ENCODE peak calls at places on chromosomes 7 and 10, in five cellular contexts. P is thoracic aorta, T is breast epithelium, I is HFF-Myc, O is right cardiac atrium. D is an unnamed sample.

GRCh38 chr7:115356139-115356746 is 434.3 kb downstream of the MDFIC start:
- DNase-seq in P (no peak), T (no peak), I (no peak), O (no peak), D (no peak)

GRCh38 chr7:92797693-92798092 is 38.7 kb downstream of the CDK6 start:
- DNase-seq in P (no peak), T (no peak), I (no peak), O (peak), D (no peak)

GRCh38 chr7:128867842-128868623 is 5.4 kb downstream of the ATP6V1F start:
- DNase-seq in P (no peak), T (no peak), I (no peak), O (no peak), D (no peak)

GRCh38 chr10:96960872-96961271 is 128.8 kb downstream of the LCOR start:
- DNase-seq in P (no peak), T (no peak), I (no peak), O (no peak), D (no peak)

GRCh38 chr7:78220754-78221153 is 422.2 kb downstream of the PHTF2 start:
- DNase-seq in P (no peak), T (no peak), I (no peak), O (no peak), D (no peak)

GRCh38 chr10:25405871-25406270 is 231.1 kb downstream of the GPR158 start:
- DNase-seq in P (no peak), T (no peak), I (no peak), O (no peak), D (no peak)

GRCh38 chr7:36180121-36180520 is 27.1 kb downstream of the EEPD1 start:
- DNase-seq in P (no peak), T (no peak), I (no peak), O (no peak), D (no peak)

GRCh38 chr7:26704786-26705185 is 159.6 kb downstream of the SKAP2 start:
- DNase-seq in P (no peak), T (no peak), I (no peak), O (no peak), D (no peak)

GRCh38 chr10:2978111-2978510 is 89.2 kb upstream of the PFKP start:
- DNase-seq in P (no peak), T (no peak), I (no peak), O (no peak), D (no peak)

GRCh38 chr7:132430466-132430862 is 145.8 kb downstream of the PLXNA4 start:
- DNase-seq in P (no peak), T (no peak), I (no peak), O (no peak), D (no peak)

GRCh38 chr7:124027236-124027635 is 5.6 kb downstream of the TMEM229A start:
- DNase-seq in P (no peak), T (no peak), I (no peak), O (no peak), D (no peak)

GRCh38 chr7:2107386-2108085 is 125.2 kb downstream of the MAD1L1 start:
- DNase-seq in P (no peak), T (no peak), I (no peak), O (no peak), D (no peak)

GRCh38 chr7:155223503-155223902 is 74.2 kb upstream of the INSIG1 start:
- DNase-seq in P (no peak), T (no peak), I (no peak), O (no peak), D (no peak)

GRCh38 chr10:101244321-101245050 is 15.2 kb upstream of the LBX1 start:
- DNase-seq in P (no peak), T (no peak), I (peak), O (no peak), D (no peak)

GRCh38 chr10:104268691-104269645 is at the start of gene GSTO2:
- DNase-seq in P (peak), T (peak), I (peak), O (peak), D (peak)

GRCh38 chr7:55887786-55888185 is 530 bp downstream of the ZNF713 start:
- DNase-seq in P (no peak), T (no peak), I (no peak), O (no peak), D (no peak)

GRCh38 chr7:25758559-25758958 is 393.4 kb upstream of the NFE2L3 start:
- DNase-seq in P (no peak), T (no peak), I (no peak), O (no peak), D (no peak)

GRCh38 chr10:58023341-58024073 is 244.2 kb downstream of the IPMK start:
- DNase-seq in P (no peak), T (no peak), I (peak), O (no peak), D (peak)

GRCh38 chr7:88638583-88638982 is 120.9 kb upstream of the ZNF804B start:
- DNase-seq in P (no peak), T (no peak), I (no peak), O (no peak), D (no peak)

GRCh38 chr7:147858421-147858820 is 732.1 kb upstream of the C7orf33 start:
- DNase-seq in P (no peak), T (no peak), I (no peak), O (no peak), D (no peak)

GRCh38 chr7:118072893-118073674 is 110.9 kb upstream of the LSM8 start:
- DNase-seq in P (no peak), T (no peak), I (no peak), O (no peak), D (no peak)

GRCh38 chr7:27242580-27243339 is at the start of gene EVX1:
- DNase-seq in P (no peak), T (no peak), I (no peak), O (no peak), D (no peak)

GRCh38 chr7:92934096-92934495 is 97.7 kb upstream of the CDK6 start:
- DNase-seq in P (no peak), T (no peak), I (no peak), O (no peak), D (no peak)

GRCh38 chr7:85091568-85091928 is 95.3 kb downstream of the SEMA3D start:
- DNase-seq in P (no peak), T (no peak), I (no peak), O (no peak), D (no peak)

GRCh38 chr7:67377939-67378862 is 381.6 kb downstream of the TYW1 start:
- DNase-seq in P (peak), T (peak), I (peak), O (peak), D (peak)

GRCh38 chr7:134850048-134850447 is 70.6 kb downstream of the CALD1 start:
- DNase-seq in P (no peak), T (no peak), I (no peak), O (no peak), D (no peak)

GRCh38 chr7:18458830-18459229 is 36.7 kb upstream of the HDAC9 start:
- DNase-seq in P (no peak), T (no peak), I (no peak), O (no peak), D (peak)

GRCh38 chr7:108015740-108016139 is 12.8 kb upstream of the LAMB1 start:
- DNase-seq in P (no peak), T (no peak), I (no peak), O (no peak), D (no peak)

GRCh38 chr7:46522354-46522906 is 601.4 kb upstream of the IGFBP3 start:
- DNase-seq in P (no peak), T (no peak), I (no peak), O (no peak), D (no peak)

DNA sequence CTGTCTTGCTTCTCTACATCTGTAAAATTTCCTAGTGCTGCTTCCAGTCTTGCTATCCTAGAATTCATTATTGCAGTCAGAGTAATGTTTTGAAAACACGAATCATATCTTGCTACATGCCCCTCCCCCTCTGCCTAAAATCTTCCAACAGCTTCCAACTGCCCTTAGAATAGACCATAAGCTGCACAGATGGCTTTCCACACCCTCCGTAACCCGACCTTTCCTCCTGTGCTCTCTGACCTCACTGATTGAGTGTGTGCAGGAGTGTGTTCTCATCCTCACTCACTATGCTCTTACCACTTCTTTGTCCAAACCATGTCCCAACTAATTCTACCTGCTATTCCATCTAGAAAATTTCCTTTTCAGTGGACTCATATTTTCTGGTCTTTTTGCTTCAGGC is 121.2 kb upstream of the ANKRD1 start:
- DNase-seq in P (no peak), T (no peak), I (peak), O (no peak), D (no peak)
- H3K4me3 ChIP-seq in P (no peak), T (no peak), I (no peak), O (no peak), D (no peak)

DNA sequence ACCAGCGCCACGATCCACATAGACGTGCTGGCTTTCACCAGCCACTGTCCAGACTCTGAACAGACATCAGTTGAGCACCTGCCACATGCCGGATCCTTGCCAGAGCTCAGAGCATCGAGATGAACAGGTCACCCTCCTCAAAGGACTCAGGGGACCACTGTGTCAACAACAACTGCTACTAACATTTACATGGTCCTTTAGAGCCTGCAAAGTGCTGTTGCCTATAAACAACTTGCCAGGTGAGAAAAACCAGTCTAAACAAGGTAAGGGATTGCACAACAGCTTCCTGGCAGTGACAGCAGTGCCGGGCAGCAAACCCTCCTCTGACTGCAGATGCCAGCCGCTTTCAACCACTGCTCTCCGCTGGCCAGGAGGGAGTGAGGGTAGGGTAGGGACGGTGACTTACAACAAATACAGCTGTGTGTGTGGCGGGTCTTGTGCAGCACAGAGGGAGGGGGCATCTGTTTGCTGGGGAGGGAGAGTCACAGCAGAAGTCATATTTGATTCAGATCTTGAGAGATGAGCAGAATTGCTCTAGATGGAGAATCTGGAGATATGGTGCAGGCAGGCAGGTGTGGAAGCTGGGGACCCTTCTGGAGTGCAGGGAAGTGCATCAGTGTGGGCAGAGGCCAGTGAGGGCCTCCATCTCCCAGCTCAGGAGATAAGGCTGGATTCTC is 32.8 kb upstream of the RHEB start:
- DNase-seq in P (no peak), T (peak), I (no peak), O (peak), D (no peak)
- H3K4me3 ChIP-seq in P (no peak), T (peak), I (no peak), O (no peak), D (no peak)

GRCh38 chr10:53072144-53072543 is 299.6 kb upstream of the MBL2 start:
- DNase-seq in P (no peak), T (no peak), I (no peak), O (no peak), D (no peak)
- H3K4me3 ChIP-seq in P (no peak), T (no peak), I (no peak), O (no peak), D (no peak)

GRCh38 chr10:791639-792038 is 102.2 kb upstream of the DIP2C start:
- DNase-seq in P (no peak), T (no peak), I (no peak), O (no peak), D (no peak)

GRCh38 chr10:790821-791551 is 101.5 kb upstream of the DIP2C start:
- DNase-seq in P (no peak), T (no peak), I (no peak), O (peak), D (no peak)

GRCh38 chr10:788796-789748 is 99.6 kb upstream of the DIP2C start:
- DNase-seq in P (no peak), T (peak), I (no peak), O (peak), D (no peak)

GRCh38 chr10:787933-788651 is 98.6 kb upstream of the DIP2C start:
- DNase-seq in P (no peak), T (peak), I (no peak), O (peak), D (no peak)

GRCh38 chr10:789831-790701 is 100.6 kb upstream of the DIP2C start:
- DNase-seq in P (no peak), T (no peak), I (no peak), O (peak), D (no peak)
- H3K4me3 ChIP-seq in P (no peak), T (peak), I (no peak), O (no peak), D (no peak)

DNA sequence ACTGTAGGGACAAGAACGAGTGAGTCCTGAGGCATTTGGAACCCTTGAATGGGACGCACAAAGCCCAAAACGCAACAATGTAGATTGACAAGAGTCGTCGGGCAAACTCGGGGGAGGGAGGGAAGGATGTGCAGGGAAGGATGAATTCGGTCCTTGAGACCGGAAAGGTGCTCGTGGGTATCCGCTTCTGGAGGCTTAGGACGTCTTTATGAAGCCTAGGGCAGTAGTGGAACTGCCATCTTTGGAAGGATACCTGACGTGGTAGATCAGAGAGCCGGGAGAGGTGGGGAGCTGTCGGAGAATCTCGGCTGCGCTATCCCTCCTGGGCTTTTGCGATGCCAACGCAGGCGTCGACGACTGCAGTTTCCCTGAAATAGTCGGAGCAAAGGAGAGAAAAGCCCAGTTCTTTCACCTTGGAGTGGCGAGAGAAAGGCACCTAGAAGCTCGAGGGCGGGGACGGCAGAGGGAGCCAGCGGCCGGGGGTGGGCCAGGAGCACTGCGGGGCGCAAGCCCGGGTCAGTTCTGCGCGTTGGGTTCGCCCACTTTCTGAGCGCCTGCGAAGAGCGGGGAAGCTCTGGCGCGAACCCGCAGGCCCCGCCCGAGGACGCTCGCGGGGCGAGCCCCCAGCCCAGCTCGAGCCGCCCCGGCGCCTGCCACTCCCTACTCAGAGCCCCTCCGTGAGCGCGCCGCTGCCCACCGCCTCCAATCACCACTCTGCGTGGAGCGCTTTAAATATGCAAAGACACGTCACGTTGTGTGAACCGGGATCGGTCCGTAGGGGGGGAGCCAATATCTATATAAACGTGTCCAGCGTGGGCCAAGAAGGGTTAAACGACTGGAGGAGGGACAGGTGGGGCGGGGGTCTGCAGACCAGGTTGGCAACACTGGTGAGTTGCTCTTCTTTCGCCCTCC is at the start of gene CYP26C1:
- DNase-seq in P (no peak), T (no peak), I (no peak), O (no peak), D (no peak)
- H3K4me3 ChIP-seq in P (no peak), T (no peak), I (no peak), O (no peak), D (no peak)

GRCh38 chr10:70890917-70891431 is 2.6 kb upstream of the PCBD1 start:
- DNase-seq in P (no peak), T (no peak), I (no peak), O (peak), D (no peak)

GRCh38 chr10:70886921-70887665 is 1.3 kb downstream of the PCBD1 start:
- DNase-seq in P (no peak), T (no peak), I (no peak), O (peak), D (no peak)

GRCh38 chr10:70887804-70888800 is at the start of gene PCBD1:
- DNase-seq in P (peak), T (no peak), I (no peak), O (peak), D (no peak)

GRCh38 chr10:70891636-70892035 is 3.3 kb upstream of the PCBD1 start:
- DNase-seq in P (no peak), T (no peak), I (no peak), O (no peak), D (no peak)

DNA sequence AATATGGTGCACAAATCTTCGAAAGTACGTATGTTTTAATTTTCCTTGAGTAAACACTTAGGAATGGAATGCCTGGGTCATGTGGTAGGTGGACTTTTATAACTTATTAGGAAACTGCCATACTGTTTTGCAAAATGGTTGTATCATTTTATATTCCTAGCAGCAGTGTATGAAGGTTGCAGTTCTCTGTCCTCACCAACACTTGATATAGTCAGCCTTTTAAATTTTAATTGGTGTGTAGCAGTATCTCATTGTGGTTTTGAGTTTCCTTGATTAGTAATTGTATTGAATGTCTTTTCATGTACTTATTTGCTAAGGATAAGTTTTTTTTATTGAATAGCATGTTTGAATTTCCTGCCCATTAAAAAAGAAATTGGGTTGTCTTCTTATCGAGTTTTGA is 926 bp upstream of the PCBD1 start:
- DNase-seq in P (no peak), T (no peak), I (no peak), O (no peak), D (no peak)
- H3K4me3 ChIP-seq in P (no peak), T (no peak), I (no peak), O (no peak), D (no peak)

GRCh38 chr7:52775881-52776280 is 259.6 kb upstream of the POM121L12 start:
- DNase-seq in P (no peak), T (no peak), I (no peak), O (no peak), D (no peak)

DNA sequence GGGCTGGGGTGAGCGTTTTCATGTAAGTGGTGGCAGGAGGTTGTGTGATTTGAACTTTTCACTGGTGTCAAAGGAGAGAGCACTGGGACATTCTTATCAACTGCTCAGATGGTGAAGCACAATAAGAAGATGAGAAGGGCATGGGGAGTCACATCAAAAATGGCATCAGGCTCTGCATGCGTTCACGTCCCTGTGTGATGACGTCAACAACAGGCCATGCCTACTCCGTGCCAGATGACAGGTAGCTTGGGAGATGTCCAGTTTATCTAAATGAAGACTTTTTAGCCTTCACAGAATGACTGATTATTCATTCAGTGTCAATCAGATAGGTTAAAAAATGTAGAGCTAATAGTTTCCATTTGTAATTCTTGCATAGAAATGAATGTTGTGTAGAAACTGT is 264.3 kb upstream of the POM121L12 start:
- DNase-seq in P (no peak), T (no peak), I (no peak), O (no peak), D (no peak)
- H3K4me3 ChIP-seq in P (no peak), T (no peak), I (no peak), O (no peak), D (no peak)

GRCh38 chr10:69223028-69223342 is 2.9 kb downstream of the HKDC1 start:
- DNase-seq in P (no peak), T (no peak), I (no peak), O (no peak), D (no peak)
- H3K4me3 ChIP-seq in P (no peak), T (no peak), I (no peak), O (no peak), D (peak)

DNA sequence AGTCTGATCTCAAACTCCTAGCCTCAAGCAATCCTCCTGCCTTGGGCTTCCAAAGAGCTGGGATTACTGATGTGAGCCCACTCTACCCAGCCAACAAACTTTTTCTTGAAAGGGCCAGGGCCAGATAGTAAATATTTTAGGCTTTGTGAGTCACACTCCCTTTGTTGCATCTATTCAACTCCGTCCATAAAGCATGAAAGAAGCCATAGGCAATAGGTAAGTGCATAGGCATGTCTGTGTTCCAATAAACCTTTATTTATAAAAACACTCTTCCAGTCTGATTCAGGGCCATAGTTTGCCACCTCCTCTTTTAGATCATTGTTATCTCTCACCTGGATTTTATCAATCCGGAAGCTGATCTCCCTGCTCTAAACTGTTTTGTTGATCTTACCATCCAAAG is 105.6 kb upstream of the BMPER start:
- DNase-seq in P (no peak), T (no peak), I (no peak), O (no peak), D (no peak)
- H3K4me3 ChIP-seq in P (no peak), T (no peak), I (no peak), O (no peak), D (no peak)